ENCODE peak calls at places on chromosomes 5 and 9, in nine cellular contexts. M is ascending aorta, J is adipocyte, K is foreskin fibroblast, X is cardiac muscle cell, C is lung, B is Caco-2, F is MM.1S, I is brain microvascular endothelial cell. Y is an unnamed sample.

GRCh38 chr9:100150209-100150608 is 51.2 kb downstream of the INVS start:
- DNase-seq in M (no peak), J (peak; percentile 49), K (no peak), X (peak; percentile 23), C (no peak), B (no peak), F (no peak), I (peak; percentile 37), Y (no peak)

GRCh38 chr5:94240616-94241287 is 377.7 kb downstream of the KIAA0825 start:
- DNase-seq in M (no peak), J (no peak), K (peak; percentile 46), X (peak; percentile 16), C (no peak), B (no peak), F (no peak), I (no peak), Y (no peak)

GRCh38 chr5:107247427-107247826 is 423.3 kb downstream of the EFNA5 start:
- DNase-seq in M (no peak), J (no peak), K (no peak), X (no peak), C (no peak), B (no peak), F (no peak), I (peak; percentile 48), Y (no peak)

GRCh38 chr5:53246042-53246836 is 136.7 kb upstream of the MOCS2 start:
- DNase-seq in M (no peak), J (peak; percentile 77), K (peak; percentile 82), X (peak; percentile 61), C (no peak), B (no peak), F (peak; percentile 70), I (peak; percentile 72), Y (no peak)

GRCh38 chr5:6731465-6732237 is 18.4 kb downstream of the TENT4A start:
- DNase-seq in M (no peak), J (no peak), K (no peak), X (peak; percentile 54), C (no peak), B (no peak), F (no peak), I (no peak), Y (no peak)

GRCh38 chr5:6862306-6862705 is 149.1 kb downstream of the TENT4A start:
- DNase-seq in M (no peak), J (no peak), K (no peak), X (no peak), C (no peak), B (no peak), F (no peak), I (no peak), Y (no peak)

GRCh38 chr5:54426209-54426608 is 29.3 kb upstream of the HSPB3 start:
- DNase-seq in M (no peak), J (no peak), K (no peak), X (no peak), C (no peak), B (no peak), F (no peak), I (no peak), Y (no peak)

GRCh38 chr5:141903261-141903660 is 20.4 kb upstream of the DELE1 start:
- DNase-seq in M (no peak), J (no peak), K (no peak), X (no peak), C (no peak), B (no peak), F (peak; percentile 46), I (no peak), Y (no peak)

GRCh38 chr9:87678650-87679355 is 47.1 kb upstream of the CTSL start:
- DNase-seq in M (no peak), J (peak; percentile 92), K (peak; percentile 66), X (peak; percentile 87), C (peak; percentile 54), B (peak; percentile 46), F (peak; percentile 39), I (peak; percentile 62), Y (peak; percentile 9)

GRCh38 chr5:138489705-138490104 is 24.4 kb downstream of the EGR1 start:
- DNase-seq in M (no peak), J (no peak), K (no peak), X (peak; percentile 41), C (no peak), B (no peak), F (no peak), I (no peak), Y (no peak)

GRCh38 chr5:138491284-138491648 is 26.0 kb downstream of the EGR1 start:
- DNase-seq in M (no peak), J (no peak), K (no peak), X (no peak), C (no peak), B (no peak), F (no peak), I (no peak), Y (no peak)

GRCh38 chr5:138492552-138493045 is 27.3 kb downstream of the EGR1 start:
- DNase-seq in M (no peak), J (no peak), K (no peak), X (no peak), C (no peak), B (no peak), F (no peak), I (no peak), Y (no peak)

GRCh38 chr5:138491669-138492551 is 26.6 kb downstream of the EGR1 start:
- DNase-seq in M (peak; percentile 71), J (peak; percentile 97), K (peak; percentile 95), X (peak; percentile 96), C (peak; percentile 90), B (peak; percentile 83), F (peak; percentile 88), I (peak; percentile 74), Y (peak; percentile 69)

GRCh38 chr5:138490648-138491283 is 25.5 kb downstream of the EGR1 start:
- DNase-seq in M (no peak), J (no peak), K (no peak), X (no peak), C (no peak), B (no peak), F (no peak), I (no peak), Y (no peak)
- H3K4me3 ChIP-seq in M (no peak overlapping the region), J (no peak overlapping the region), K (no peak overlapping the region), X (no peak overlapping the region), C (no peak overlapping the region), B (no peak overlapping the region), F (no peak overlapping the region), I (no peak overlapping the region), Y (no peak overlapping the region)

GRCh38 chr5:108727639-108728565 is 19.8 kb upstream of the FER start:
- DNase-seq in M (peak; percentile 71), J (peak; percentile 94), K (peak; percentile 91), X (peak; percentile 96), C (peak; percentile 93), B (peak; percentile 93), F (peak; percentile 88), I (peak; percentile 86), Y (no peak)

GRCh38 chr5:108728566-108729305 is 19.0 kb upstream of the FER start:
- DNase-seq in M (no peak), J (no peak), K (no peak), X (peak; percentile 40), C (peak; percentile 46), B (no peak), F (peak; percentile 73), I (no peak), Y (peak; percentile 42)

GRCh38 chr5:108727154-108727638 is 20.5 kb upstream of the FER start:
- DNase-seq in M (no peak), J (peak; percentile 50), K (no peak), X (peak; percentile 36), C (peak; percentile 36), B (no peak), F (no peak), I (no peak), Y (no peak)

GRCh38 chr5:108730617-108731340 is 16.9 kb upstream of the FER start:
- DNase-seq in M (no peak), J (no peak), K (no peak), X (no peak), C (no peak), B (no peak), F (no peak), I (no peak), Y (no peak)

DNA sequence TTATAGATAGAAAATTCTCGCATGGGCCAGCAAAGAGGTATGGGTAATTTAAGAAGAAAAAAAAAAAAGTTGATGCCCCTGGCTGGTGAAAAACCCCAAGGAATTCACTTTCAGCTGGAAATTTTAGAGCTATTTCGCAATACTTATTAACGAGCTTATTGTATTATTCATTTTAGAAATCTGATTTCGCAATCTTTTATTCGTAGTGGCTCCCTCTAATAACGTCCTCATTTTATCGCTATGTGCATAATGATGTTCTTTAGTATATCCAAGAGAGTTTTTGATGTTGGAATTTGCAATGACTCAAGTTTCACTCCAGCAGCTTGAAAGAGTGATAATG is 18.4 kb upstream of the FER start:
- DNase-seq in M (no peak), J (no peak), K (no peak), X (peak; percentile 55), C (no peak), B (no peak), F (no peak), I (no peak), Y (no peak)
- H3K4me3 ChIP-seq in M (peak overlapping the region; percentile 81), J (peak overlapping the region; percentile 94), K (no peak overlapping the region), X (no peak overlapping the region), C (no peak overlapping the region), B (no peak overlapping the region), F (no peak overlapping the region), I (no peak overlapping the region), Y (no peak overlapping the region)

DNA sequence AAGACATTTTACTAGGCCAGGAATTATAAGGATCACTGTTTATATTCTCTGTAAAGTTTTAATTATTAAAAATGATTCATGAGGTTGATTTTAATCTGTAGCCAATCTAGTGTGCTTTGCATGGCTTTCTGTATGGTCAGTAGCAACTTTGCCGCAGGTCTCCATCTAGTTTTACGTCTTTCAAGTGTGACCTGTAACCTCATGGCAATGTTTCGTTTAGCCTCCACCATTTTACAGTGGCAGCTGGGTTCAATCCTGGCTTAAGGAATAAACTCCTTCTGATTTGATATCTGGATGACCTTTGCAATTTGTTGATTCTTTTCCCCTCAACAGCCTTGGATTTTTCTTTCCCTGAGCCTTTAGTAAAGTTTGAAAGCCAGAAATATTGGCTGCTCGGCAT is 434.5 kb upstream of the CDH9 start:
- DNase-seq in M (no peak), J (no peak), K (no peak), X (no peak), C (no peak), B (no peak), F (no peak), I (no peak), Y (no peak)
- H3K4me3 ChIP-seq in M (no peak overlapping the region), J (peak overlapping the region; percentile 71), K (peak overlapping the region; percentile 44), X (peak overlapping the region; percentile 36), C (no peak overlapping the region), B (no peak overlapping the region), F (no peak overlapping the region), I (no peak overlapping the region), Y (no peak overlapping the region)

DNA sequence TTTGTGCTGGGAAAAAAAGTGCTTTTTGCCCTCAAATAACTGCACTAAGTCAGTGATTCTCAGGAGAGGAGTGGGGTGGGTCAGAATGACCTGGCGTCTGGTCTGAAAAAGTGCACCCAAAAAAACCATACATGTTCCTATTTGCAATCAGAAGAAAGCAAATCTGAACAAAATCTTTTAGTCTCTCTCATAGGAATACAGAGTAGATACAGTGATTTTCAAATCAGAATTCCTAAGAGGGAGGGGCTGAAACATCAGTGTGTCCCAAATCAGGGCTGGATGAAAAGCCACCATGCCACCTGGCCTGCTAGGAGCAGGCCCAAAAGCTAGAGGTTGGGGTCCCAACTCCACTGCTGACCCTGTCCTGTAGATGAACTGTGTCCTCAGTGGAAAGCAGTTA is 66.8 kb downstream of the RAPGEF1 start:
- DNase-seq in M (no peak), J (no peak), K (no peak), X (no peak), C (no peak), B (no peak), F (no peak), I (no peak), Y (no peak)
- H3K4me3 ChIP-seq in M (no peak overlapping the region), J (no peak overlapping the region), K (no peak overlapping the region), X (no peak overlapping the region), C (no peak overlapping the region), B (no peak overlapping the region), F (no peak overlapping the region), I (no peak overlapping the region), Y (no peak overlapping the region)

Y was measured in Jurkat, Clone E6-1.